ENCODE peak calls at places on chromosomes 12 and 14, in five cellular contexts. U, G, L, B and V are unnamed samples. For H3K9me3, the result is how much of the 10 kb centered on the place peaks cover.

GRCh38 chr14:92898732-92899131 is 24.2 kb upstream of the CHGA start:
- DNase-seq in U (no peak), L (no peak), B (no peak), G (no peak), V (no peak)

GRCh38 chr14:101117543-101117942 is 214.0 kb upstream of the RTL1 start:
- DNase-seq in G (no peak), B (no peak), U (no peak), L (no peak), V (no peak)

GRCh38 chr12:102023343-102023930 is 38.4 kb downstream of the WASHC3 start:
- DNase-seq in L (no peak), G (peak), B (no peak), U (no peak), V (peak)

GRCh38 chr14:72876021-72876709 is 17.7 kb downstream of the DPF3 start:
- DNase-seq in B (no peak), G (no peak), U (no peak), L (no peak), V (no peak)

GRCh38 chr12:109475993-109476806 is 900 bp downstream of the KCTD10 start:
- DNase-seq in G (no peak), U (peak), L (no peak), B (no peak), V (peak)

GRCh38 chr14:56183631-56184157 is 65.5 kb downstream of the PELI2 start:
- DNase-seq in L (no peak), U (no peak), B (no peak), G (peak), V (peak)

GRCh38 chr14:91204657-91205056 is 39.8 kb downstream of the GPR68 start:
- DNase-seq in U (no peak), L (no peak), B (no peak), G (no peak), V (no peak)

GRCh38 chr12:638948-639557 is 24.2 kb downstream of the NINJ2 start:
- DNase-seq in U (no peak), G (no peak), B (no peak), L (no peak), V (no peak)

GRCh38 chr12:45343269-45344051 is 127.6 kb downstream of the ANO6 start:
- DNase-seq in U (no peak), G (peak), L (peak), B (no peak), V (peak)

GRCh38 chr14:52780893-52781292 is 10.5 kb downstream of the GNPNAT1 start:
- DNase-seq in L (no peak), G (no peak), B (no peak), U (no peak), V (no peak)

GRCh38 chr14:82905762-82906161 is 1372.1 kb upstream of the SEL1L start:
- DNase-seq in L (no peak), U (no peak), B (no peak), G (no peak), V (no peak)

GRCh38 chr14:22570132-22570949 is 18.7 kb downstream of the DAD1 start:
- DNase-seq in U (peak), B (no peak), G (peak), L (peak), V (peak)

GRCh38 chr12:76863005-76863670 is 15.7 kb downstream of the CSRP2 start:
- DNase-seq in B (peak), G (peak), L (no peak), U (no peak), V (peak)

GRCh38 chr12:131902332-131903241 is 8.2 kb downstream of the ULK1 start:
- DNase-seq in B (peak), L (no peak), U (no peak), G (no peak), V (no peak)

GRCh38 chr12:89880695-89881350 is 172.2 kb upstream of the ATP2B1 start:
- DNase-seq in G (no peak), U (peak), L (no peak), B (no peak), V (no peak)

GRCh38 chr12:131370791-131371579 is 339.9 kb upstream of the SFSWAP start:
- DNase-seq in L (no peak), G (no peak), B (no peak), U (no peak), V (no peak)

GRCh38 chr14:57057803-57058202 is 210.9 kb downstream of the EXOC5 start:
- DNase-seq in U (no peak), L (no peak), B (no peak), G (no peak), V (no peak)

GRCh38 chr12:56645201-56645716 is 525 bp downstream of the ATP5F1B start:
- DNase-seq in U (peak), B (no peak), G (no peak), L (no peak), V (peak)

GRCh38 chr12:98260276-98260675 is 255.1 kb upstream of the TMPO start:
- DNase-seq in U (no peak), B (no peak), L (no peak), G (no peak), V (no peak)

GRCh38 chr14:90778468-90779255 is 37.6 kb downstream of the TTC7B start:
- DNase-seq in B (no peak), L (no peak), U (no peak), G (no peak), V (no peak)

GRCh38 chr12:87368259-87368658 is 660.9 kb downstream of the C12orf50 start:
- DNase-seq in B (no peak), G (no peak), L (no peak), U (no peak), V (no peak)

DNA sequence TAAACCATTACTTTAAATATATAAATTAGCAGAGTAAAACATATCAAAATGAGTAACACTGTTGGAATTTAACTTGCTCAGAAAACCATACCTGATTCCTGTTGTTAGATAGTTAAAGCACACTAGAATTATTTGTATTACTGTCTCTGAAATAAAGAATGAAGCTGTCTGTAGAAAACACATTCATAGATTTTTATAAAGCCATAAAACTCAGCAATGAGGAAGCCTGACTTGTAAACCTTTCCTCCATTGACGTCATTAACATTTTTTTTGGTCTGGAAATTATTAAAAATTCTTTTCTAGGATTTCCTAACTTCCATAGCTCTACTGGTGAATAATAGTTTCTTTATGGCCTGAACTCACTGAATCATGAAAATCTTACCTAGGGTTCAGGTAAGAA is 147.6 kb downstream of the BRMS1L start:
- DNase-seq in G (no peak), L (peak), U (no peak), B (no peak), V (no peak)
- H3K9ac ChIP-seq in G (no peak), L (no peak), U (no peak), B (no peak), V (no peak)

GRCh38 chr12:106724116-106724515 is 50.4 kb upstream of the RIC8B start:
- DNase-seq in B (no peak), G (no peak), U (no peak), L (no peak), V (no peak)
- H3K9me3 ChIP-seq in B (under half), G (under half), U (under half), L (under half), V (under half)

GRCh38 chr14:75044760-75045159 is 6.5 kb downstream of the MLH3 start:
- DNase-seq in U (no peak), L (no peak), G (peak), B (no peak), V (peak)
- H3K9ac ChIP-seq in U (no peak), L (no peak), G (no peak), B (no peak), V (no peak)

GRCh38 chr14:98551028-98551427 is 721.0 kb downstream of the BCL11B start:
- DNase-seq in G (no peak), B (no peak), L (no peak), U (no peak), V (no peak)

DNA sequence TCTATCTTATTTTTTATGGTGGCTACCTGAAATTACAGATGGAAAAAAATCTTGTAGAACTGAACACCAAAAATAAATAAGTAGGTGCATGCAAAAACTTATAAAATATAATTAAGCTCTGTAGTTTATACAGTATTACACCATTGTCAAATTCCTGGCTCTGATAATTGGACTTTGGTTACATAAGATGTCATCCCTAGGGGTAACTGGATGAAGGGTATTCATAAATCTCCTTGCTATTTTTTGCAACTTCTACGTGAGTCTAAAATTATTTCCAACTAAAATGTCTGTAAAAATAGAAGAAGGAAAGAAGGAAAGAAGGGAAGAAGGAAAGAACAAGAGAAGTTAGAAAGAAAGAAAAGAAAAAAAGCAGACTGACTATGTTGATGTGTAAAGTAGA is 716.6 kb downstream of the BCL11B start:
- DNase-seq in L (no peak), U (no peak), B (no peak), G (no peak), V (no peak)
- H3K9me3 ChIP-seq in L (under half), U (under half), B (under half), G (under half), V (under half)

DNA sequence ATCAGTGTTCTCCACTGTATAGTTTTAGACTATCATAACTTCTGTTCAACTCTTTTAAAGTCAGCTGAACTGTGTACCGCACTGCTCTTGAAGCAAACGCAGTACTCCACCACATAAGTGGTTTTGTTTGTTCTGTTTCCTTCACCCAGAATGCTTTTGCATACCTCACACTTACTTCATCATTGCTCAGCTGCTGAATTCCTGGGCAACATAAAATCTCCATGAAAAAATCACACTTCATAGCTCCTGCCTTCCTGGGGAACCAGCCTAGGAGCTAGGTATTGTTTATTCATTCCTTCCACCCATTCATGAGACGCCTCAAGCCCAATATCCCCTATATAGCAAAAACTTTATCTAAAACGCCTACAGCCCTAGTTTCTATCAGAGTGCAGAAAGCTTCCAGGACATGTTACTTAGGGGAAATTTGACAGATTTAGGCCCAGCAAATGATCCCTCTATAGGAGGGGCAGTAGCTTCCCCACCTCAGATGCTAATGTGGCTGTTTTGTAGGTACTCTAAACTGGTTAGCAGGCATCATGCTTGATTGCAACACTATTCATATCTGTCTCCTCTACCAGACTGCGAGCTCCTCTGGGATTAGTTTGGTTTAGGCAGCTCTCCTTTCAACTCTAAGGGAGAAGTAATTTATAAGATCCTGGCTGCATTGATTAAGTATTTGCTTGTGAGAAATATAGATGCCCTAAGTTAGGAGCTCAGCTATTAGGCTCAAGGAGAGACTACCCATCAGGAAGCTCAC is 44.5 kb downstream of the LRRC9 start:
- DNase-seq in G (peak), L (peak), U (no peak), B (no peak), V (peak)
- H3K9ac ChIP-seq in G (no peak), L (no peak), U (peak), B (no peak), V (peak)